ENCODE peak calls at places on chromosomes 4 and X, in seven cellular contexts. S, A, D, V, L, G and Y are unnamed samples.

GRCh38 chrX:69613946-69614345 is 2.0 kb upstream of the EDA start:
- DNase-seq in S (no peak), A (no peak), D (no peak), V (no peak), L (no peak), G (no peak), Y (no peak)

GRCh38 chr4:182367153-182367552 is 124.0 kb downstream of the TENM3 start:
- DNase-seq in S (no peak), A (no peak), D (no peak), V (no peak), L (no peak), G (no peak), Y (no peak)

GRCh38 chr4:159227378-159227777 is 124.5 kb downstream of the RAPGEF2 start:
- DNase-seq in S (no peak), A (no peak), D (no peak), V (no peak), L (peak), G (no peak), Y (no peak)

GRCh38 chrX:72128881-72129280 is 2.8 kb downstream of the RTL5 start:
- DNase-seq in S (no peak), A (no peak), D (no peak), V (peak), L (no peak), G (no peak), Y (peak)

GRCh38 chr4:136319789-136320470 is 1212.4 kb downstream of the PCDH18 start:
- DNase-seq in S (no peak), A (no peak), D (no peak), V (peak), L (peak), G (no peak), Y (peak)

GRCh38 chr4:152277333-152277732 is 258.6 kb downstream of the FBXW7 start:
- DNase-seq in S (no peak), A (no peak), D (no peak), V (no peak), L (no peak), G (no peak), Y (no peak)

GRCh38 chr4:67035501-67035900 is 509.8 kb downstream of the CENPC start:
- DNase-seq in S (no peak), A (no peak), D (no peak), V (no peak), L (no peak), G (no peak), Y (no peak)

GRCh38 chr4:184475096-184475461 is 729 bp upstream of the IRF2 start:
- DNase-seq in S (no peak), A (peak), D (peak), V (peak), L (peak), G (peak), Y (peak)

GRCh38 chr4:85703098-85703497 is 228.1 kb downstream of the ARHGAP24 start:
- DNase-seq in S (no peak), A (no peak), D (no peak), V (no peak), L (no peak), G (no peak), Y (no peak)

GRCh38 chrX:17038681-17039161 is 92.3 kb downstream of the REPS2 start:
- DNase-seq in S (no peak), A (no peak), D (peak), V (no peak), L (no peak), G (no peak), Y (no peak)

GRCh38 chr4:76559236-76560071 is 124.4 kb downstream of the SHROOM3 start:
- DNase-seq in S (no peak), A (no peak), D (no peak), V (no peak), L (no peak), G (no peak), Y (no peak)

GRCh38 chr4:21992330-21992729 is 43.8 kb upstream of the KCNIP4 start:
- DNase-seq in S (no peak), A (no peak), D (no peak), V (no peak), L (no peak), G (no peak), Y (no peak)

GRCh38 chr4:72397314-72397713 is 171.7 kb downstream of the ADAMTS3 start:
- DNase-seq in S (no peak), A (no peak), D (no peak), V (no peak), L (no peak), G (no peak), Y (no peak)

GRCh38 chr4:64721106-64721505 is 311.9 kb upstream of the TECRL start:
- DNase-seq in S (no peak), A (no peak), D (no peak), V (no peak), L (no peak), G (no peak), Y (no peak)

GRCh38 chrX:96719161-96719875 is 34.7 kb downstream of the DIAPH2 start:
- DNase-seq in S (no peak), A (no peak), D (no peak), V (no peak), L (no peak), G (no peak), Y (no peak)

GRCh38 chrX:132094169-132094568 is 33.7 kb downstream of the FRMD7 start:
- DNase-seq in S (no peak), A (no peak), D (no peak), V (no peak), L (no peak), G (no peak), Y (no peak)

GRCh38 chr4:38815879-38816782 is 11.5 kb upstream of the TLR1 start:
- DNase-seq in S (no peak), A (no peak), D (no peak), V (no peak), L (peak), G (no peak), Y (no peak)

GRCh38 chr4:11769425-11769824 is 340.7 kb upstream of the HS3ST1 start:
- DNase-seq in S (no peak), A (no peak), D (peak), V (no peak), L (peak), G (no peak), Y (no peak)

GRCh38 chrX:48957477-48957826 is at the start of gene OTUD5:
- DNase-seq in S (no peak), A (no peak), D (no peak), V (peak), L (no peak), G (no peak), Y (no peak)

GRCh38 chr4:38711066-38711465 is 47.1 kb downstream of the KLF3 start:
- DNase-seq in S (no peak), A (no peak), D (no peak), V (no peak), L (no peak), G (no peak), Y (no peak)

GRCh38 chr4:16206848-16207247 is 19.4 kb downstream of the TAPT1 start:
- DNase-seq in S (no peak), A (no peak), D (no peak), V (no peak), L (no peak), G (no peak), Y (no peak)

GRCh38 chrX:72348247-72348979 is 42.7 kb upstream of the CITED1 start:
- DNase-seq in S (no peak), A (no peak), D (no peak), V (no peak), L (no peak), G (no peak), Y (no peak)

GRCh38 chrX:12997898-12998687 is 23.2 kb downstream of the TMSB4X start:
- DNase-seq in S (no peak), A (no peak), D (no peak), V (no peak), L (no peak), G (no peak), Y (no peak)

GRCh38 chrX:128518508-128518907 is 466.3 kb upstream of the ACTRT1 start:
- DNase-seq in S (no peak), A (no peak), D (no peak), V (no peak), L (peak), G (no peak), Y (no peak)

GRCh38 chr4:147707892-147708672 is 23.8 kb upstream of the ARHGAP10 start:
- DNase-seq in S (no peak), A (peak), D (peak), V (no peak), L (peak), G (no peak), Y (no peak)

GRCh38 chrX:46665232-46666162 is 91.9 kb downstream of the CHST7 start:
- DNase-seq in S (no peak), A (no peak), D (no peak), V (no peak), L (peak), G (no peak), Y (no peak)

GRCh38 chr4:128566688-128567087 is 242.8 kb upstream of the JADE1 start:
- DNase-seq in S (no peak), A (no peak), D (no peak), V (no peak), L (no peak), G (no peak), Y (no peak)

GRCh38 chr4:166724369-166724768 is 509.9 kb downstream of the SPOCK3 start:
- DNase-seq in S (no peak), A (no peak), D (no peak), V (no peak), L (no peak), G (no peak), Y (no peak)

GRCh38 chr4:112288455-112288854 is 2.8 kb upstream of the TIFA start:
- DNase-seq in S (no peak), A (no peak), D (no peak), V (no peak), L (no peak), G (no peak), Y (no peak)

GRCh38 chr4:132992686-132993085 is 156.4 kb upstream of the PCDH10 start:
- DNase-seq in S (no peak), A (no peak), D (no peak), V (no peak), L (no peak), G (no peak), Y (no peak)

DNA sequence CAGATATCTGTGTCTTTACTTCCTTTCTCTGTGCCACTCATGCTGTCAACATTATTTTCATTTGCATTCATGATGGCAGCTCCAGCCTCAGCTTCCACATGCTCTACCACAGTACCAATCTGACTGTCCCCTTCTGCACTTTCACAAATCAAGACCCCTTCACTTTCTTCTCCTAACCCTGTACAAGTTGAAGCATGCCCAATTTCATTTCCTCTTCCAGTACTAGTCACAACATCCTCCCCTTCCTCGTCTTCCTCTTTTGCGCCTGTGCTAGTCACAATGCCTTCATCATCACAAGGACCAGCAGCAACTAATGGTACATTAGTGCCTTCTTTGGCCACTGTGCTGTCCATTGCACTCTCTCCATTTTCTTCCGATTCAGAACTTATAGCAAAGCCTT is 26.5 kb downstream of the BOD1L1 start:
- DNase-seq in S (no peak), A (no peak), D (no peak), V (no peak), L (no peak), G (no peak), Y (no peak)
- TF ChIP-seq POLR2A in S (no peak), A (no peak), D (no peak), V (no peak), L (no peak), G (no peak), Y (no peak)

GRCh38 chrX:154481911-154482601 is 3.0 kb upstream of the LAGE3 start:
- DNase-seq in S (no peak), A (no peak), D (no peak), V (no peak), L (no peak), G (no peak), Y (no peak)

GRCh38 chrX:154481195-154481594 is 2.1 kb upstream of the LAGE3 start:
- DNase-seq in S (no peak), A (no peak), D (no peak), V (no peak), L (no peak), G (no peak), Y (no peak)

GRCh38 chrX:154476821-154477220 is 2.3 kb downstream of the LAGE3 start:
- DNase-seq in S (no peak), A (no peak), D (no peak), V (no peak), L (no peak), G (no peak), Y (no peak)

GRCh38 chrX:154477891-154478477 is 1.1 kb downstream of the LAGE3 start:
- DNase-seq in S (no peak), A (no peak), D (peak), V (no peak), L (no peak), G (no peak), Y (no peak)

DNA sequence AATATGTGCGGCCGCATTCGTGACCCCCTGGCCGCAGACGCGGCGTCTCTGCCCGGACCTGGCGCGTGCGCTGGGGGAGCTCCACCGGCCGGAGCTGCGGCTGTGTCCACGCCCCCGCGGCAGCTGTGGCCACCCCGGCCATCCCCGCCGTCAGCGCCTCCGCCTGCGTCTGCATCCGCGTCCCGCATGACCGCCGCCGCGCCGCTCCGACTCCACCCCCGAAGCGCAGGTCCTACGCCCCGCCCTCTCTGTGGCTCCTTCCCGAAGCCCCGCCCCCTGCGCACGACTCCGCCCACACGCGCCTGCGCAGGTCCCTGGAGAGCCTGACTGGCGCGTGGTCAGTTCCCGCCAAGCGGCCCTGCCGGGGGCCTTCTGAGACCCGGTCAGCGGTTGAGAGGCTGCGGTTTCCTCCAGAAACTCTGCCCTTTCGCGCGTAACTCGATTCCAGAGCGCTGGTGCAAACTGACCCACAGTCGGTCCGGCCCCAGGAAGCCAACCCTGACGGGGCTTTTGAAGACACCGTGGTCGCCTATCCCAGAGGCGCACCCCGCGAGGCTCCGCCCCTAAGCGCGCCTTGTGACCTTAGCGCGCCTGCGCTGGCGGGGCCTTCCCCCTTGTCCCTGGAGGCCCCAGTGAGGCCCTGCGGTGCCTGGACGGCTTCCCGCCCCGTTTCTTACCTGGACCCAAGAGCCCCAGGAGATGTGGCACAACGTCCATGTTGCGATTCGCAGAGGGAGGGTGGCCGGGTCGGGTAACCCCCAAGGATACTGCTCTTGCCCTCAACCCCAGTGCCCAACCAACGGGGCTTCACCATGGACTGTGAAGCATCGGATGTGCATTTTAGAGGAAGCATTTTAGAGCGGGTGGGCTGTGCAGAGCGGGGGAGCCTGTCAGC is at the start of gene LAGE3:
- DNase-seq in S (peak), A (peak), D (peak), V (peak), L (peak), G (peak), Y (peak)
- TF ChIP-seq POLR2A in S (peak), A (peak), D (peak), V (peak), L (no peak), G (no peak), Y (peak)

DNA sequence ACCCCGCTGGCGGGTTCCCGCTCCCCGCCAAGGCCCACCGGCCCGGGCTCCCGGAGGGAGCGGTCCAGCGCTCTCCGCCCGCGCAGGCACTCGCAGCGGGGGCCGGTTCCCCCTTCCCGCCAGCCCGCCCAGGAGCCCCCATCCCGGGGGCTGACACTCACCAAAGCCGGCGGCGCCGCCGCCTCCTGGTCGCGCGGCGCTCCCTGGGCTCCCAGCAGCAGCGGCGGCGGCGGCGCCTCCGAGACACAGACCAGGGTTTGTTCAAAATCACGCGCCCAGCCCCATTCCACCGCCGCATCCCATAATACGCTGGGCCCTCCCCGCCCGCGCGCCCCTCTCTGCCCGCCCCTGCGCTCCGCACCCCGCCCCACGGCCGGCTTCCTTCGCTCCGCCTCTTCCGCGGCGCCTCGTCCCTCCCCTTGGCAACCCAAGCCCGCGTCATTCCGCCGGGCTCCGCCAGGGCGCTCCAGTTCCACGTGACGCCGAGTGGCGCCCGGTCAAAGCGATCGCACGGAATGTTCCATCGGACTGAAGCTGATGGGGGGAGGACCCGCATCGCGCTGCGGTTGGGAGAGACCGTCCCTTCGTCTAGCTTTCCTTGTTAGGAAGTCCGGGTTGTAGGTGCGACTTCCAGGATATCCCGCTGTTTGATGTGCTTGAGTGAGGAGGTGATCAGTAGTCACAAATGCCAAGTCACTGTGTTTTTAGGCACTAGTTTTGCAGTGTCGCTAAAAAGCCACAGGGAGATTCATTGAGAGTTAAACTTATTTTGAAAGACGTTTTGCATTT is 2.2 kb upstream of the LIN54 start:
- DNase-seq in S (peak), A (peak), D (peak), V (peak), L (peak), G (peak), Y (peak)
- TF ChIP-seq POLR2A in S (peak), A (peak), D (peak), V (peak), L (peak), G (no peak), Y (peak)

GRCh38 chr4:56435001-56435747 is at the start of gene PPAT:
- DNase-seq in S (peak), A (peak), D (peak), V (peak), L (peak), G (peak), Y (peak)
- TF ChIP-seq POLR2A in S (peak), A (peak), D (peak), V (peak), L (no peak), G (peak), Y (peak)